ENCODE peak calls at places on chromosomes 5 and 9, in four cellular contexts. S is astrocyte of the spinal cord, J is SK-N-SH, U is endothelial cell of umbilical vein. F is an unnamed sample.

GRCh38 chr5:92644271-92644886 is 936.6 kb downstream of the NR2F1-AS1 start:
- DNase-seq in S (no peak), J (no peak), U (no peak), F (no peak)

GRCh38 chr9:123401879-123402513 is 46.0 kb downstream of the CRB2 start:
- DNase-seq in S (peak), J (peak), U (peak), F (peak)

GRCh38 chr9:90966475-90967150 is 165.0 kb downstream of the SYK start:
- DNase-seq in S (peak), J (no peak), U (no peak), F (no peak)

GRCh38 chr9:89576404-89576824 is 28.4 kb upstream of the GADD45G start:
- DNase-seq in S (peak), J (peak), U (peak), F (peak)

GRCh38 chr5:179212870-179213269 is 132.4 kb downstream of the ADAMTS2 start:
- DNase-seq in S (no peak), J (peak), U (no peak), F (no peak)

GRCh38 chr9:136085815-136086212 is 9.3 kb downstream of the NACC2 start:
- DNase-seq in S (no peak), J (peak), U (no peak), F (no peak)

GRCh38 chr9:112863214-112863613 is 27.5 kb downstream of the SLC46A2 start:
- DNase-seq in S (no peak), J (no peak), U (no peak), F (no peak)

GRCh38 chr9:138053321-138053868 is 175.8 kb downstream of the CACNA1B start:
- DNase-seq in S (no peak), J (peak), U (no peak), F (no peak)

GRCh38 chr9:112925058-112925641 is 34.5 kb upstream of the SLC46A2 start:
- DNase-seq in S (peak), J (peak), U (peak), F (peak)

GRCh38 chr5:119255571-119256356 is 100.1 kb upstream of the TNFAIP8 start:
- DNase-seq in S (no peak), J (no peak), U (peak), F (peak)

GRCh38 chr9:128124873-128125574 is 2.5 kb downstream of the PTGES2 start:
- DNase-seq in S (peak), J (peak), U (peak), F (peak)

GRCh38 chr9:134909511-134910105 is 8.1 kb downstream of the FCN1 start:
- DNase-seq in S (no peak), J (no peak), U (no peak), F (no peak)

GRCh38 chr9:90894956-90895687 is 93.5 kb downstream of the SYK start:
- DNase-seq in S (no peak), J (peak), U (peak), F (peak)

GRCh38 chr5:945691-946541 is 53.2 kb downstream of the TRIP13 start:
- DNase-seq in S (peak), J (peak), U (no peak), F (no peak)

GRCh38 chr5:114185274-114185673 is 176.6 kb upstream of the KCNN2 start:
- DNase-seq in S (no peak), J (no peak), U (peak), F (peak)

GRCh38 chr5:172837640-172838039 is 3.6 kb downstream of the ERGIC1 start:
- DNase-seq in S (no peak), J (no peak), U (peak), F (no peak)

GRCh38 chr5:119742311-119742710 is 113.0 kb downstream of the FAM170A start:
- DNase-seq in S (no peak), J (no peak), U (no peak), F (no peak)

GRCh38 chr5:96453394-96453793 is 20.3 kb upstream of the PCSK1 start:
- DNase-seq in S (no peak), J (no peak), U (no peak), F (no peak)

GRCh38 chr9:133956520-133957076 is 35.5 kb downstream of the VAV2 start:
- DNase-seq in S (peak), J (peak), U (peak), F (no peak)

GRCh38 chr5:16169550-16169949 is 10.0 kb downstream of the MARCHF11 start:
- DNase-seq in S (no peak), J (peak), U (no peak), F (no peak)

GRCh38 chr9:122015165-122015821 is 77.8 kb downstream of the TTLL11 start:
- DNase-seq in S (no peak), J (no peak), U (peak), F (no peak)

GRCh38 chr5:146043722-146044121 is 61.7 kb downstream of the PLAC8L1 start:
- DNase-seq in S (no peak), J (no peak), U (no peak), F (no peak)

GRCh38 chr5:149054416-149054815 is 8.4 kb downstream of the SH3TC2 start:
- DNase-seq in S (peak), J (no peak), U (no peak), F (no peak)

GRCh38 chr9:134136117-134136996 is 475 bp downstream of the WDR5 start:
- DNase-seq in S (peak), J (no peak), U (peak), F (no peak)

GRCh38 chr5:167489202-167489601 is 802.2 kb upstream of the WWC1 start:
- DNase-seq in S (peak), J (no peak), U (no peak), F (peak)

GRCh38 chr9:121744002-121744686 is 92.7 kb downstream of the DAB2IP start:
- DNase-seq in S (peak), J (peak), U (peak), F (peak)

GRCh38 chr5:122126177-122126701 is 3.1 kb upstream of the ZNF474 start:
- DNase-seq in S (peak), J (no peak), U (no peak), F (no peak)

GRCh38 chr5:120678279-120678678 is 214.2 kb downstream of the PRR16 start:
- DNase-seq in S (peak), J (no peak), U (no peak), F (no peak)

GRCh38 chr9:129332581-129332980 is 154.5 kb upstream of the IER5L start:
- DNase-seq in S (no peak), J (no peak), U (no peak), F (no peak)

GRCh38 chr9:129331772-129332512 is 153.9 kb upstream of the IER5L start:
- DNase-seq in S (no peak), J (no peak), U (no peak), F (peak)

GRCh38 chr9:129331366-129331765 is 153.3 kb upstream of the IER5L start:
- DNase-seq in S (no peak), J (no peak), U (no peak), F (no peak)

GRCh38 chr9:129328357-129329103 is 150.5 kb upstream of the IER5L start:
- DNase-seq in S (no peak), J (no peak), U (no peak), F (no peak)

GRCh38 chr9:129330711-129331279 is 152.7 kb upstream of the IER5L start:
- DNase-seq in S (no peak), J (no peak), U (no peak), F (no peak)
- TF ChIP-seq CTCF in S (no peak), J (no peak), U (no peak), F (no peak)

DNA sequence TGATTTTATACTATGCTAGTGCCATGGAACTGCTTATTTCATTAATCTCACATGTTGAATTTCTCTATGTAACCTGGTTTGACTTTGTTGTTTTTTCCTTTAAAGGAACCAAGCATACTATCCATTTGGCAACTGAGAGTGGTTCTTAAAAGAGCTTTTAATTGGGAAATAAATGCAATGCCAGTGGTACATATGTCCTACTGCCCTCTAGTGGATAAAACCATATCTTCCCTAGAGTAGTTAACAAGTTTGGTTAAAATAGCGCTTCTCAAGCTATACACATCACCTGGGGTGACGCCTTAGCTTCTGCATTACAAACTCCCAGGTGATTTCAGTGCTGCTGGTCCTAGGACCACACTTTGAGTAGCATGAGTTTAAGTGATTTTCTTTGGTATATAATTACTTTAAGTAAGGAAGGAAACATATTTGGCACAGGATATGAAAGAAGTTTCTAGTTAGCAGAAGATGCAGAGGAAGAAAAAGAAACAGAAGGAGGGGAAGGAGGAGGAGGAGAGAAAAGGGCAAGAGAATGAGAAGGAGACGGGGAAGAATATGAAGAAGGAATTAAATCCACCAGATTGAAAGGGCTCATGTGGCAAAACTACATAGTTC is 56.8 kb downstream of the FGF10 start:
- DNase-seq in S (peak), J (peak), U (peak), F (peak)
- TF ChIP-seq CTCF in S (peak), J (peak), U (peak), F (peak)

GRCh38 chr5:41754857-41755256 is 115.4 kb downstream of the OXCT1 start:
- DNase-seq in S (no peak), J (no peak), U (no peak), F (peak)
- TF ChIP-seq CTCF in S (no peak), J (peak), U (no peak), F (no peak)

GRCh38 chr5:9514968-9515367 is 30.9 kb downstream of the SEMA5A start:
- DNase-seq in S (no peak), J (no peak), U (no peak), F (no peak)

GRCh38 chr5:9516591-9516990 is 29.3 kb downstream of the SEMA5A start:
- DNase-seq in S (no peak), J (no peak), U (no peak), F (no peak)

GRCh38 chr5:9512452-9512851 is 33.4 kb downstream of the SEMA5A start:
- DNase-seq in S (peak), J (no peak), U (no peak), F (no peak)

GRCh38 chr5:9515451-9515850 is 30.4 kb downstream of the SEMA5A start:
- DNase-seq in S (no peak), J (no peak), U (no peak), F (no peak)

DNA sequence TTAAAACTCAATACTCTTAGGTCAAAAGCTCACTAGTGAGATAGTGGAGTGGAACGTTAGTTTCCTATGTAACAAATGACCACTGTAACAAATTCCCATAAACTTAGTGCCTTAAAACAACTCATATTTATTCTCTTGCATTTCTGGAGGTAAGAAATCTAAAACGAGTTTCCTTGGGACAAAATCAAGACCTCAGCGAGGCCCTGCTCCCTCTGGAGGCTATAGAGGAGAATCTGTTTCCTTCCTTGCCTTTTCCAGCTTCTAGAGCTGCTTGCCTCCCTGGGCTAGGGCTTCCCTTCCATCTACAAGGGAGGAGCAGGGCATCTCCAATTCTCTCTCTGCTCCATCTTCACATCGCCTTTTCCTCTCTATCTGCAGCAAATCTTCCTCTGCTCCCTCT is 32.0 kb downstream of the SEMA5A start:
- DNase-seq in S (peak), J (no peak), U (no peak), F (peak)
- TF ChIP-seq CTCF in S (peak), J (peak), U (no peak), F (peak)

DNA sequence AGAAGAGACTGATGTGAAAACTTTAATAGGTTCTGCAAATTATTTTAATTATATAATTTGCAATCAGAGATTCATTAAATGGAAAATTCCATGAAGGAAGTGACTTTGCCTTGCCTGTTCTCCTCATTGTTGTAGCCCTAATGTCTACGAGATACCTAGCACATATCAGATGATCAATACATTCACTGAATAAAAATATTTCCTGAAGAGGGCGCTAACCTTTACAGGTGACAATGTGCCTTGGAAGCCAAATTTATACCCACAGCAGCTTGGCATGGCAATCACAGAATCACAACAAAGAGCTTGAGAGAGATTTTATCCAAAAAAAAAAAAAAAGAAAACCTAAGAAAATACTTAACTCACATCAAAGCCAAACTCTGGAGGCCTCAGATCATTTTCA is 17.4 kb downstream of the HAUS6 start:
- DNase-seq in S (no peak), J (peak), U (peak), F (peak)
- TF ChIP-seq CTCF in S (peak), J (peak), U (peak), F (peak)

GRCh38 chr5:124888050-124888506 is 141.6 kb upstream of the ZNF608 start:
- DNase-seq in S (no peak), J (peak), U (no peak), F (no peak)
- TF ChIP-seq CTCF in S (no peak), J (no peak), U (no peak), F (no peak)

GRCh38 chr9:70113403-70114022 is 69.9 kb downstream of the MAMDC2 start:
- DNase-seq in S (peak), J (peak), U (peak), F (peak)
- TF ChIP-seq CTCF in S (peak), J (peak), U (peak), F (peak)

DNA sequence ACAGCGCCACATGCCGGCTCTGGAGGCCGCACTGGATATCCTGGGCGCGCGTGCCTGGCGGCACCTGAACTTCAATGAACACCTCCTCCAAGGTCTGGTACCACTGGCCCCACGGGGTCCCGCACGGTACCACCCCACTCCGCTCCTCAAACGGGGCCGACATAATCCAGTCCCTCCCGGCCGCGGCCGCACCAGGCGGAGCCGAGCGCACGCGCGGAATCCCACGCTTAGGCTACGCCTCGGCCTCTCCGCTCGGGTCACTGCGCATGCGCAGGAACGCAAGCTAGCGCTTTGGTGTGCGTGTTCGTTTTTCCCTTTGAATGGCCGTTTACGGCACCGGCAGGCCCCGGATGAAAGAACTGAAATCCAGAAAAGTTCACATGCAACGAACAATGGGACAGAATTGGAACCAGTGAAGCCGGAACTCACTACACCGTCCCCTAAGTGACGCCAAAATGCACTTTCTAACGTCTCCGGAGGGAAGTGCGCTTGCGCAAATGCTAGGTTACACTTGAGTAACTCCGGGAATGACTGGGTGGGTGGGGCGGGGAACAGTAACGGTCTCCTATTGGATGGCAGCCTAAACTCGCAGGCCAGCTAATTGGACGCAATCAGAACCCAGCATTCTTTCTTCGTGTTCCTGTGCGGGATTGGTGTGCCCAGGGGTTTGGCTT is at the start of gene NUDCD2:
- DNase-seq in S (peak), J (peak), U (peak), F (peak)
- TF ChIP-seq CTCF in S (peak), J (peak), U (peak), F (peak)